ENCODE peak calls at places on chromosomes 3 and 15, in seven cellular contexts. O, Q, X, W, E, G and V are unnamed samples.

GRCh38 chr15:25508369-25509002 is 69.7 kb upstream of the UBE3A start:
- DNase-seq in O (no peak), G (no peak), X (no peak), Q (no peak), E (no peak), W (peak), V (peak)

GRCh38 chr3:135694142-135694541 is 271.4 kb upstream of the PPP2R3A start:
- DNase-seq in Q (no peak), G (no peak), E (no peak), O (no peak), W (no peak), X (no peak), V (no peak)

GRCh38 chr15:84570164-84570692 is 30.6 kb upstream of the ZSCAN2 start:
- DNase-seq in X (peak), W (no peak), G (peak), O (peak), Q (peak), E (no peak), V (peak)

GRCh38 chr3:171183042-171183441 is 156.5 kb upstream of the SLC2A2 start:
- DNase-seq in E (no peak), W (no peak), O (no peak), Q (no peak), X (no peak), G (no peak), V (peak)

GRCh38 chr3:147419062-147419701 is 10.0 kb downstream of the ZIC1 start:
- DNase-seq in O (no peak), Q (no peak), X (peak), E (no peak), G (no peak), W (peak), V (peak)

GRCh38 chr3:51198476-51198875 is 186.6 kb upstream of the MANF start:
- DNase-seq in W (no peak), X (no peak), O (no peak), E (no peak), G (no peak), Q (no peak), V (no peak)

GRCh38 chr3:138458774-138459499 is 24.5 kb downstream of the ESYT3 start:
- DNase-seq in E (no peak), W (no peak), O (peak), X (no peak), Q (no peak), G (no peak), V (no peak)

GRCh38 chr3:170585008-170585936 is 603 bp downstream of the SLC7A14 start:
- DNase-seq in W (no peak), Q (no peak), X (peak), O (no peak), E (peak), G (no peak), V (peak)

GRCh38 chr3:43185656-43186375 is 79.9 kb upstream of the POMGNT2 start:
- DNase-seq in G (no peak), X (no peak), O (no peak), W (peak), Q (no peak), E (peak), V (peak)

GRCh38 chr3:193572426-193572908 is 17.8 kb upstream of the ATP13A4 start:
- DNase-seq in Q (peak), G (no peak), W (peak), O (no peak), X (peak), E (peak), V (peak)

GRCh38 chr15:78461171-78461881 is 23.3 kb downstream of the IREB2 start:
- DNase-seq in W (no peak), G (no peak), X (no peak), O (no peak), E (peak), Q (no peak), V (peak)

GRCh38 chr3:120472121-120472844 is 21.5 kb upstream of the FSTL1 start:
- DNase-seq in E (no peak), W (no peak), O (no peak), X (no peak), G (no peak), Q (no peak), V (no peak)

GRCh38 chr15:33720952-33721351 is 247.3 kb upstream of the CHRM5 start:
- DNase-seq in G (no peak), Q (no peak), X (no peak), W (no peak), O (no peak), E (peak), V (peak)

GRCh38 chr3:16476636-16477035 is 36.9 kb downstream of the RFTN1 start:
- DNase-seq in G (no peak), O (no peak), X (no peak), Q (no peak), E (peak), W (peak), V (peak)

GRCh38 chr15:80550219-80550909 is 144.7 kb upstream of the ABHD17C start:
- DNase-seq in X (no peak), E (peak), O (no peak), W (peak), Q (no peak), G (no peak), V (peak)

GRCh38 chr15:58486062-58486461 is 54.3 kb downstream of the LIPC start:
- DNase-seq in E (no peak), G (no peak), W (no peak), X (no peak), Q (no peak), O (no peak), V (no peak)

GRCh38 chr15:86002444-86002843 is 77.2 kb upstream of the AGBL1 start:
- DNase-seq in Q (no peak), E (no peak), W (no peak), X (no peak), O (no peak), G (no peak), V (no peak)

GRCh38 chr15:70047386-70048195 is 50.1 kb downstream of the TLE3 start:
- DNase-seq in W (no peak), X (peak), O (peak), E (no peak), G (peak), Q (no peak), V (no peak)
- H3K27ac ChIP-seq in W (no peak), X (no peak), O (no peak), E (no peak), G (no peak), Q (no peak), V (no peak)

DNA sequence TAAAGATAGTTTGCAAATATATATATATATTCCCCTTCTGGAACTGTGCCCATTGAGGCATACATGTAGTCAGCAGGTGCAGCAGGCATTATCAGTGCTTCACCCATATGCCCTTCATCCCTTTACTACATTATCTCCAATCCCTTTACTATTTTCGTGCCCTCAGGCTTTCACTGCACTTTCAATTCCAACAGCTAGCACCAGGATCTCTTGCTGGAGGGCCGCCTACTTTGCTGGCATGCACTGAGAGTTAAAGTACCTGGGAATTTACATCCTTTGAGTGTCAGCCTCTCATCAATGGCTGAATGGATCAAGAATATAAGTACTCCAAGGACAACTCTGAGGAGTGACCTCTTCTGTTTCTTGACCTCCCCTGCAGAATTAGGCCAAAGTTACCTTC is 222.1 kb upstream of the CFAP20DC start:
- DNase-seq in X (no peak), O (no peak), Q (no peak), E (no peak), W (no peak), G (no peak), V (no peak)
- H3K27ac ChIP-seq in X (no peak), O (no peak), Q (no peak), E (no peak), W (no peak), G (no peak), V (no peak)

DNA sequence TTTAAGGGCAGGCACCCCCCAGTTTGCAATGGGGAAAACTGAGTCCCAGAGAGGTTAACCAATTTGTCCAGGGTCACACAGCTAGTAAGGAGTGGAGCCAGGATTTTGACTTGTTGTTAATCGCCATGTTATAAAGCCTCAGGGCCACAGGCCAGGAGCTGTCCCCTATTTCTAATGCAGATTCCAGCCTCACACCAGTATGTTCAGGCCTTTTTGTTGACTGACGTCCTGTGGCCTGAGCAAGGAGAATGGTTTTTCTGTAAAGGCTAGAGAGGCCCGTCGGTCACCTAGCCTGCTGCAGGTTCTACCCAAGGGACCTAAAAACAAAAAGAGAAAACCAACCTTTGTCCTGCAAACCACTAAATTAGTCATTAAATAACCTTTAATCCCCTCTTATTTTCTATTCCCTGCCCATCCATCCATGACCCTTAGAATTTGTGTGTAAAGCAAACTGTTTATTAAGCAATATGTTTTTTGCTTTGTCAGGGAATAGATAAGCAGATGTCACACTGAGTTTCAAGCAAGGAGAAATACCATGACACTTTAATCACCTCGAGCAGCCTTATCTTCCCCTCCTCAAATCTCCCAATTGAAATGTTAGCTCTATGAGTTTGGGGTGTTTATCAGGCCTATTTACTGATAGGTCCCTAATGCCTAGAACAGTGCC is 14.1 kb downstream of the ACOX2 start:
- DNase-seq in E (no peak), O (no peak), G (no peak), X (no peak), Q (no peak), W (no peak), V (no peak)
- H3K27ac ChIP-seq in E (no peak), O (no peak), G (no peak), X (peak), Q (no peak), W (no peak), V (no peak)

GRCh38 chr3:197309528-197310361 is 11.3 kb upstream of the DLG1 start:
- DNase-seq in W (no peak), G (no peak), O (no peak), X (no peak), Q (no peak), E (peak), V (peak)
- H3K27ac ChIP-seq in W (peak), G (no peak), O (no peak), X (no peak), Q (no peak), E (peak), V (peak)

GRCh38 chr15:71242292-71242691 is 127.0 kb downstream of the THSD4 start:
- DNase-seq in G (no peak), X (no peak), O (no peak), Q (no peak), E (no peak), W (no peak), V (peak)

GRCh38 chr15:71245588-71245987 is 130.3 kb downstream of the THSD4 start:
- DNase-seq in E (no peak), X (no peak), G (no peak), Q (no peak), W (no peak), O (no peak), V (no peak)

GRCh38 chr15:71238926-71239325 is 123.7 kb downstream of the THSD4 start:
- DNase-seq in G (no peak), Q (no peak), X (no peak), W (no peak), E (no peak), O (no peak), V (no peak)

GRCh38 chr15:71237456-71238188 is 122.4 kb downstream of the THSD4 start:
- DNase-seq in O (no peak), X (no peak), Q (no peak), E (peak), W (peak), G (no peak), V (peak)

DNA sequence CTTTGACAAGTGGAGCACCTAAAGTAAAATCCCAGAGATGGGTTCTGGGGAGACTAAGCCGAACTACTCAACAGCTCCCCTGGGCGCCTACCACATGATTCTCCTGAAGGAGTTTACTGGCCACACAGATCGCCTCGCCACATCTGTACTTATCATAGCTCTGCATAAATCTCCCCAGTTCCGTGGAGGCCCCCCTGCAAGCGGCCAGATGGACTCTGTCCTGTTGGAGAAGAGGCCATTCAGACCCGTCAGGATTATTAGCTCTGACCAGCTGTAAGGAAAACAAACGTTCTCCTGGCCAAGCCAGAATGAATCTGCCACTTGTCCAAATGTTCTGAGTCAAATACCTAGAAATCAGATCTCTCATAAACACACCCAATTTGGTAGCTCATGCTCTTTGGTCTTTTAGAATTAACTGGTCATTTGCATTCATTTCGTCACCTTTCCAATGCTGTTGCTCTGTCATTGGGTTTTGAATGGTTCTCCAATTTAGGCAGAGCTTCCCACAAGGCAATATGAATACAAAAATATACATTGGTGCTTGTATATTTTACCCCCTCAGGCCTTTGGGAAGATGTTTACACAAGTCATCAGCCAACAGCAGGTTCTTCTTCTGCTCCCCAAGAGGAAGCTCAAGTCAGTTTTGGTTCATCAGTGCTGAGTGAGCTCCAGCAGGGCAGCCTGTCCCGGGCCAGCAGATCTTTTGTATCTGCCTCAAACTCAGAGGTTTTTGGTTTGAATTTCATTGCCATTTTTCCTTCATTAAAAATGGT is 124.5 kb downstream of the THSD4 start:
- DNase-seq in G (no peak), X (no peak), O (no peak), W (peak), Q (no peak), E (no peak), V (peak)
- H3K27ac ChIP-seq in G (no peak), X (no peak), O (no peak), W (peak), Q (no peak), E (no peak), V (no peak)

DNA sequence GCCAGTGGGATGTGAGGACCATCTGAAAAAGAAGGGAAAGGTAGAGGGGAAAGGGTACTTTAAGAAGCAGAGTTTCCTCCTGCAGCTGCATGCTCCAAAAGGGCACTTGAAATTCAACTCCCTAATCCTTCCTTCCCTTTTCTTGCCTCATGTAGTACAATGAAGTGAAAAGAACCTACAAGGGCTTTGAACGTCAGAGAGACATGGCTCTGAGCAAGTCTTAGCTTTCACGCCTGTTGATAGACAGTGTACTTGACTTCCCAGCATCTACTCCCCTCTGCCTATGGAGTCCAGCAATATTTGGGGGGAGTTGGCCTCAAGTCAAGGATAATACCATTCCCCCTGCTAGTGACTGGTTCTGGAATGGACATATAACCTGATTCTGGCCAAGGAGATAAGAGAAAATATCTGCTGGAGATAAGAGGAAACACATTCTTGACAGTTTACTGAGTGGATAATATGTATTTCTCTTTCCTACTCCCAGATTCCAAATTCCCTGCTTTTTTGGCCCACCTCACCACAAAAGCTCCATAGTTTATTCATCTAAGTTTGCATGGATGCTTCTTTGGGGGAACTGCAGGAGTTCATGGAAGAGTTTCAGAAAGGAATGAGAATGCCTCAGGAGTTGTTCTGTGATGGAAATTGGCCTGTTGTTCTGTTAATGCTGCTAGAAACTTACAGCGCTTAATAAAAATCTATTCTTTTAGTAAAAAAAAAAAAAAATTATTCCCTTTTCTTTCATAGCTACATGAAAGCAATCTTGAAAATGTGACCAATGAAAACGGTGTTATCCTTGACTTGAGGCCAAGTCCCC is 193.0 kb upstream of the TPM1 start:
- DNase-seq in O (no peak), G (no peak), W (no peak), X (no peak), E (no peak), Q (no peak), V (peak)
- H3K27ac ChIP-seq in O (no peak), G (no peak), W (no peak), X (no peak), E (peak), Q (no peak), V (peak)